ENCODE peak calls at places on chromosome 15, in five cellular contexts. K is stimulated activated CD8-positive, alpha-beta memory T cell treated with anti-CD3 and anti-CD28 coated beads, Interleukin-15, amount 100 ng/mL, for 4 hours; N is KG1; Y is ACHN; X is H54. D is an unnamed sample.

GRCh38 chr15:31024330-31024729 is 32.9 kb upstream of the MTMR10 start:
- DNase-seq in K (no peak), N (no peak), Y (peak), X (peak), D (peak)

GRCh38 chr15:78364233-78364632 is 24.1 kb downstream of the CRABP1 start:
- DNase-seq in K (no peak), N (no peak), Y (no peak), X (no peak), D (no peak)

GRCh38 chr15:88704791-88705768 is 66.3 kb downstream of the ISG20 start:
- DNase-seq in K (no peak), N (no peak), Y (no peak), X (no peak), D (no peak)

GRCh38 chr15:60720493-60721231 is 241.7 kb upstream of the ICE2 start:
- DNase-seq in K (peak), N (no peak), Y (no peak), X (no peak), D (no peak)

GRCh38 chr15:52021128-52021671 is 2.2 kb downstream of the MAPK6 start:
- DNase-seq in K (peak), N (peak), Y (peak), X (peak), D (peak)

GRCh38 chr15:67186226-67186649 is 68.2 kb downstream of the AAGAB start:
- DNase-seq in K (no peak), N (no peak), Y (no peak), X (no peak), D (no peak)

GRCh38 chr15:50247819-50248650 is 17.5 kb downstream of the HDC start:
- DNase-seq in K (peak), N (peak), Y (no peak), X (no peak), D (no peak)

GRCh38 chr15:41908681-41909461 is 15.0 kb upstream of the SPTBN5 start:
- DNase-seq in K (no peak), N (no peak), Y (no peak), X (no peak), D (no peak)

GRCh38 chr15:51721199-51721960 is 16.1 kb downstream of the LYSMD2 start:
- DNase-seq in K (no peak), N (no peak), Y (no peak), X (no peak), D (no peak)

GRCh38 chr15:90305932-90306331 is 40.5 kb downstream of the NGRN start:
- DNase-seq in K (no peak), N (no peak), Y (no peak), X (no peak), D (no peak)

GRCh38 chr15:81442454-81442853 is 68.4 kb upstream of the TMC3 start:
- DNase-seq in K (no peak), N (no peak), Y (no peak), X (no peak), D (no peak)

GRCh38 chr15:83571820-83572707 is 81.9 kb upstream of the ADAMTSL3 start:
- DNase-seq in K (no peak), N (no peak), Y (peak), X (no peak), D (no peak)

GRCh38 chr15:73700041-73700842 is 16.1 kb downstream of the CD276 start:
- DNase-seq in K (peak), N (peak), Y (peak), X (peak), D (peak)

GRCh38 chr15:81032355-81032754 is 31.6 kb downstream of the TLNRD1 start:
- DNase-seq in K (no peak), N (no peak), Y (no peak), X (no peak), D (no peak)

GRCh38 chr15:93124126-93124525 is 35.1 kb upstream of the RGMA start:
- DNase-seq in K (no peak), N (no peak), Y (no peak), X (no peak), D (no peak)

GRCh38 chr15:92231461-92231860 is 162.2 kb upstream of the ST8SIA2 start:
- DNase-seq in K (no peak), N (no peak), Y (no peak), X (no peak), D (no peak)

GRCh38 chr15:72271895-72272212 is 500 bp downstream of the PARP6 start:
- DNase-seq in K (no peak), N (no peak), Y (peak), X (no peak), D (no peak)

GRCh38 chr15:99708563-99708962 is 24.7 kb downstream of the LYSMD4 start:
- DNase-seq in K (no peak), N (no peak), Y (peak), X (peak), D (peak)

GRCh38 chr15:53549697-53550315 is 209.7 kb downstream of the WDR72 start:
- DNase-seq in K (no peak), N (no peak), Y (no peak), X (no peak), D (no peak)

GRCh38 chr15:63389902-63390301 is 8.3 kb upstream of the CA12 start:
- DNase-seq in K (no peak), N (no peak), Y (no peak), X (no peak), D (no peak)

GRCh38 chr15:68492855-68493254 is 60.9 kb upstream of the ITGA11 start:
- DNase-seq in K (no peak), N (no peak), Y (peak), X (peak), D (no peak)

GRCh38 chr15:34038023-34038403 is 991 bp downstream of the AVEN start:
- DNase-seq in K (no peak), N (peak), Y (no peak), X (no peak), D (no peak)

GRCh38 chr15:70613259-70613658 is 150.1 kb downstream of the UACA start:
- DNase-seq in K (no peak), N (no peak), Y (no peak), X (no peak), D (no peak)

GRCh38 chr15:68583936-68584703 is 5.3 kb downstream of the CORO2B start:
- DNase-seq in K (no peak), N (no peak), Y (no peak), X (no peak), D (no peak)

GRCh38 chr15:94523873-94524272 is 292.5 kb downstream of the MCTP2 start:
- DNase-seq in K (no peak), N (no peak), Y (no peak), X (no peak), D (no peak)

GRCh38 chr15:41777421-41777973 is 3.2 kb downstream of the MAPKBP1 start:
- DNase-seq in K (no peak), N (no peak), Y (no peak), X (no peak), D (no peak)

GRCh38 chr15:55897560-55898336 is 95.7 kb downstream of the NEDD4 start:
- DNase-seq in K (no peak), N (no peak), Y (peak), X (no peak), D (peak)

GRCh38 chr15:40052604-40053003 is 13.6 kb upstream of the SRP14 start:
- DNase-seq in K (no peak), N (no peak), Y (peak), X (no peak), D (no peak)

GRCh38 chr15:67735896-67736295 is 89.4 kb upstream of the SKOR1 start:
- DNase-seq in K (no peak), N (no peak), Y (no peak), X (no peak), D (no peak)

GRCh38 chr15:49045691-49046112 is 544 bp downstream of the SECISBP2L start:
- DNase-seq in K (no peak), N (no peak), Y (peak), X (peak), D (no peak)

GRCh38 chr15:76169013-76169412 is 109.2 kb downstream of the TMEM266 start:
- DNase-seq in K (no peak), N (no peak), Y (no peak), X (no peak), D (no peak)

D was measured in 8988T.